ENCODE peak calls at places on chromosomes 12 and 14, in six cellular contexts. One of them, this sample, is unnamed.

GRCh38 chr12:56932867-56933266 is 1.3 kb downstream of the SDR9C7 start:
- DNase-seq in GM23248: no peak
- DNase-seq in psoas muscle: no peak
- DNase-seq in tibial artery: peak; percentile 38
- DNase-seq in CD8-positive, alpha-beta memory T cell: no peak
- DNase-seq in heart right ventricle: peak; percentile 29
- DNase-seq in this sample: no peak

GRCh38 chr14:58807271-58807670 is 169.5 kb downstream of the DACT1 start:
- DNase-seq in GM23248: no peak
- DNase-seq in psoas muscle: no peak
- DNase-seq in tibial artery: no peak
- DNase-seq in CD8-positive, alpha-beta memory T cell: no peak
- DNase-seq in heart right ventricle: no peak
- DNase-seq in this sample: no peak

GRCh38 chr12:106493531-106493930 is 89.3 kb upstream of the RFX4 start:
- DNase-seq in GM23248: no peak
- DNase-seq in psoas muscle: no peak
- DNase-seq in tibial artery: no peak
- DNase-seq in CD8-positive, alpha-beta memory T cell: no peak
- DNase-seq in heart right ventricle: no peak
- DNase-seq in this sample: no peak

GRCh38 chr12:51904951-51905471 is 2.3 kb upstream of the ACVRL1 start:
- DNase-seq in GM23248: peak; percentile 91
- DNase-seq in psoas muscle: peak; percentile 70
- DNase-seq in tibial artery: peak; percentile 32
- DNase-seq in CD8-positive, alpha-beta memory T cell: no peak
- DNase-seq in heart right ventricle: no peak
- DNase-seq in this sample: no peak

GRCh38 chr14:64715146-64715627 is 11.0 kb downstream of the PLEKHG3 start:
- DNase-seq in GM23248: no peak
- DNase-seq in psoas muscle: no peak
- DNase-seq in tibial artery: peak; percentile 10
- DNase-seq in CD8-positive, alpha-beta memory T cell: no peak
- DNase-seq in heart right ventricle: no peak
- DNase-seq in this sample: no peak

GRCh38 chr14:36520601-36521525 is 831 bp upstream of the NKX2-1 start:
- DNase-seq in GM23248: peak; percentile 58
- DNase-seq in psoas muscle: no peak
- DNase-seq in tibial artery: no peak
- DNase-seq in CD8-positive, alpha-beta memory T cell: no peak
- DNase-seq in heart right ventricle: no peak
- DNase-seq in this sample: no peak

GRCh38 chr12:10941916-10942607 is 3.0 kb upstream of the TAS2R14 start:
- DNase-seq in GM23248: no peak
- DNase-seq in psoas muscle: no peak
- DNase-seq in tibial artery: no peak
- DNase-seq in CD8-positive, alpha-beta memory T cell: no peak
- DNase-seq in heart right ventricle: no peak
- DNase-seq in this sample: no peak

GRCh38 chr14:75390183-75390582 is 37.6 kb upstream of the JDP2 start:
- DNase-seq in GM23248: no peak
- DNase-seq in psoas muscle: no peak
- DNase-seq in tibial artery: no peak
- DNase-seq in CD8-positive, alpha-beta memory T cell: no peak
- DNase-seq in heart right ventricle: no peak
- DNase-seq in this sample: no peak

GRCh38 chr12:94676011-94676709 is 25.8 kb upstream of the TMCC3 start:
- DNase-seq in GM23248: no peak
- DNase-seq in psoas muscle: no peak
- DNase-seq in tibial artery: peak; percentile 80
- DNase-seq in CD8-positive, alpha-beta memory T cell: peak; percentile 65
- DNase-seq in heart right ventricle: no peak
- DNase-seq in this sample: no peak

GRCh38 chr12:6334359-6334758 is 7.5 kb downstream of the TNFRSF1A start:
- DNase-seq in GM23248: no peak
- DNase-seq in psoas muscle: no peak
- DNase-seq in tibial artery: no peak
- DNase-seq in CD8-positive, alpha-beta memory T cell: no peak
- DNase-seq in heart right ventricle: no peak
- DNase-seq in this sample: no peak
- H3K4me3 ChIP-seq in GM23248: peak overlapping the region; percentile 98
- H3K4me3 ChIP-seq in psoas muscle: peak overlapping the region; percentile 99
- H3K4me3 ChIP-seq in tibial artery: no peak overlapping the region
- H3K4me3 ChIP-seq in CD8-positive, alpha-beta memory T cell: no peak overlapping the region
- H3K4me3 ChIP-seq in heart right ventricle: peak overlapping the region; percentile 99
- H3K4me3 ChIP-seq in this sample: peak overlapping the region; percentile 89

GRCh38 chr12:116278667-116279066 is 1.2 kb upstream of the MED13L start:
- DNase-seq in GM23248: no peak
- DNase-seq in psoas muscle: no peak
- DNase-seq in tibial artery: no peak
- DNase-seq in CD8-positive, alpha-beta memory T cell: no peak
- DNase-seq in heart right ventricle: no peak
- DNase-seq in this sample: no peak
- H3K4me1 ChIP-seq in GM23248: peaks cover 14% of the 10 kb centered on the region
- H3K4me1 ChIP-seq in psoas muscle: peaks cover 22% of the 10 kb centered on the region
- H3K4me1 ChIP-seq in tibial artery: peaks cover 25% of the 10 kb centered on the region
- H3K4me1 ChIP-seq in CD8-positive, alpha-beta memory T cell: peaks cover 32% of the 10 kb centered on the region
- H3K4me1 ChIP-seq in heart right ventricle: peaks cover 26% of the 10 kb centered on the region
- H3K4me1 ChIP-seq in this sample: peaks cover 27% of the 10 kb centered on the region

GRCh38 chr14:69613312-69614073 is 2.1 kb downstream of the SUSD6 start:
- DNase-seq in GM23248: no peak
- DNase-seq in psoas muscle: no peak
- DNase-seq in tibial artery: no peak
- DNase-seq in CD8-positive, alpha-beta memory T cell: no peak
- DNase-seq in heart right ventricle: no peak
- DNase-seq in this sample: no peak
- H3K4me3 ChIP-seq in GM23248: peak overlapping the region; percentile 100
- H3K4me3 ChIP-seq in psoas muscle: peak overlapping the region; percentile 83
- H3K4me3 ChIP-seq in tibial artery: peak overlapping the region; percentile 83
- H3K4me3 ChIP-seq in CD8-positive, alpha-beta memory T cell: peak overlapping the region; percentile 78
- H3K4me3 ChIP-seq in heart right ventricle: peak overlapping the region; percentile 88
- H3K4me3 ChIP-seq in this sample: peak overlapping the region; percentile 90

DNA sequence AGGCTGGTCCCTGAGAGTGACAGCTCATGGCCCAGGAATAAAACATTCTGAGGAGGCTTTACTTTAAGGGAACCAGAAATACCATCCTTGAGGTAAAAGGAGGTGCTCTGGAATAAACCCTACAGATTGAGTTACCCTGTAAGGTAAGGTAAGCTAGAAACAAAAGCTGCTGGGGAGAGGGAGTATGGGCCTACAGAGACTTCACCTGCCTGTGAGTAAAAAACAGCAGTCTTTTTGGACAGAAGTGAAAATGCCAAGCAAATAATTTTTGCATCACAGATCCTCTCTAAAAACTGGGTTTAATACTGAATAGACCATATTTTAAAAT is 41.2 kb downstream of the CORO1C start:
- DNase-seq in GM23248: no peak
- DNase-seq in psoas muscle: no peak
- DNase-seq in tibial artery: no peak
- DNase-seq in CD8-positive, alpha-beta memory T cell: no peak
- DNase-seq in heart right ventricle: no peak
- DNase-seq in this sample: no peak
- H3K4me1 ChIP-seq in GM23248: peaks cover 81% of the 10 kb centered on the region
- H3K4me1 ChIP-seq in psoas muscle: peaks cover 89% of the 10 kb centered on the region
- H3K4me1 ChIP-seq in tibial artery: peaks cover 95% of the 10 kb centered on the region
- H3K4me1 ChIP-seq in CD8-positive, alpha-beta memory T cell: peaks cover 42% of the 10 kb centered on the region
- H3K4me1 ChIP-seq in heart right ventricle: peaks cover 81% of the 10 kb centered on the region
- H3K4me1 ChIP-seq in this sample: peaks cover 87% of the 10 kb centered on the region

GRCh38 chr12:64574837-64575236 is 35.5 kb upstream of the RASSF3 start:
- DNase-seq in GM23248: no peak
- DNase-seq in psoas muscle: no peak
- DNase-seq in tibial artery: no peak
- DNase-seq in CD8-positive, alpha-beta memory T cell: no peak
- DNase-seq in heart right ventricle: no peak
- DNase-seq in this sample: no peak

GRCh38 chr12:64568313-64568712 is 42.0 kb upstream of the RASSF3 start:
- DNase-seq in GM23248: no peak
- DNase-seq in psoas muscle: no peak
- DNase-seq in tibial artery: no peak
- DNase-seq in CD8-positive, alpha-beta memory T cell: no peak
- DNase-seq in heart right ventricle: no peak
- DNase-seq in this sample: no peak

GRCh38 chr12:64569923-64570595 is 40.2 kb upstream of the RASSF3 start:
- DNase-seq in GM23248: no peak
- DNase-seq in psoas muscle: no peak
- DNase-seq in tibial artery: no peak
- DNase-seq in CD8-positive, alpha-beta memory T cell: no peak
- DNase-seq in heart right ventricle: no peak
- DNase-seq in this sample: no peak

GRCh38 chr12:64571346-64571745 is 38.9 kb upstream of the RASSF3 start:
- DNase-seq in GM23248: no peak
- DNase-seq in psoas muscle: no peak
- DNase-seq in tibial artery: no peak
- DNase-seq in CD8-positive, alpha-beta memory T cell: peak; percentile 21
- DNase-seq in heart right ventricle: no peak
- DNase-seq in this sample: no peak

DNA sequence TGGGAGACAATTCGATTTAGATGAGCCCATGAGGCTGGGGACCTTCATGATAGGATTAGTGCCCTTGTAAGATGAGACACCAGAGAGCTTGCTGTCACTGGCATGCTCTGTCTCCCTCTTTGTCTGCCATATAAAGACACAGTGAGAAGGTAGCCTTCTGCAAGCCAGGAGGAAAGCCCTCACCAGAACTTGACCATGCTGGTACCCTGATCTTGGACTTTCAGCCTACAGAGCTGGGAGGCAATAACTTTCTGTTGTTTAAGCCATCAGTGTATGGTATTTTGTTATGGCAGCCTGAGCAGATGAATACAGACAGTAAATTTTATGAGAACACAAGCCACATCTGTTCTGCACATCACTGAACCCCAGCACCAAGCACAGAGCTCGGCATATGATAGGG is 38.1 kb upstream of the RASSF3 start:
- DNase-seq in GM23248: no peak
- DNase-seq in psoas muscle: no peak
- DNase-seq in tibial artery: no peak
- DNase-seq in CD8-positive, alpha-beta memory T cell: no peak
- DNase-seq in heart right ventricle: no peak
- DNase-seq in this sample: no peak
- H3K4me3 ChIP-seq in GM23248: no peak overlapping the region
- H3K4me3 ChIP-seq in psoas muscle: no peak overlapping the region
- H3K4me3 ChIP-seq in tibial artery: no peak overlapping the region
- H3K4me3 ChIP-seq in CD8-positive, alpha-beta memory T cell: no peak overlapping the region
- H3K4me3 ChIP-seq in heart right ventricle: no peak overlapping the region
- H3K4me3 ChIP-seq in this sample: no peak overlapping the region